ENCODE peak calls at places on chromosome 1, in seven cellular contexts. A is heart right ventricle; U is GM06990; W is BE2C; P is colonic mucosa; Z is cardiac muscle cell; Y is CD8-positive, alpha-beta T cell. X is an unnamed sample.

GRCh38 chr1:248102847-248103246 is 7.9 kb downstream of the OR2L13 start:
- DNase-seq in A (no peak), W (no peak), Z (no peak), P (no peak), U (no peak), Y (no peak), X (no peak)

GRCh38 chr1:78472851-78473496 is 17.8 kb upstream of the PTGFR start:
- DNase-seq in Z (no peak), W (no peak), Y (no peak), A (no peak), P (no peak), U (no peak), X (no peak)

GRCh38 chr1:39132505-39133339 is 71.8 kb upstream of the MACF1 start:
- DNase-seq in Y (no peak), A (peak; percentile 88), W (peak; percentile 81), P (peak; percentile 77), Z (peak; percentile 67), U (no peak), X (peak; percentile 55)

GRCh38 chr1:3910769-3911520 is 10.9 kb upstream of the C1orf174 start:
- DNase-seq in Y (peak; percentile 78), U (peak; percentile 62), W (peak; percentile 79), P (peak; percentile 80), A (peak; percentile 52), Z (peak; percentile 80), X (peak; percentile 41)

GRCh38 chr1:15244813-15245212 is 2.2 kb upstream of the FHAD1 start:
- DNase-seq in P (no peak), A (no peak), Y (no peak), Z (no peak), W (no peak), U (no peak), X (no peak)

GRCh38 chr1:29240986-29241385 is 4.7 kb downstream of the PTPRU start:
- DNase-seq in W (no peak), P (no peak), Z (no peak), U (no peak), Y (no peak), A (no peak), X (no peak)

GRCh38 chr1:63833346-63834065 is 59.7 kb downstream of the ROR1 start:
- DNase-seq in A (no peak), W (no peak), Z (no peak), U (no peak), Y (no peak), P (no peak), X (no peak)

GRCh38 chr1:26723013-26723991 is 27.5 kb downstream of the ARID1A start:
- DNase-seq in Y (peak; percentile 53), W (peak; percentile 87), Z (peak; percentile 94), A (peak; percentile 95), U (no peak), P (peak; percentile 86), X (peak; percentile 100)

GRCh38 chr1:84698718-84699117 is 8.5 kb upstream of the SSX2IP start:
- DNase-seq in Y (no peak), P (no peak), U (no peak), W (no peak), A (no peak), Z (no peak), X (peak; percentile 94)

GRCh38 chr1:24362982-24363614 is 43.9 kb downstream of the GRHL3 start:
- DNase-seq in W (no peak), U (no peak), A (no peak), Z (no peak), Y (no peak), P (no peak), X (peak; percentile 99)

GRCh38 chr1:205068457-205069035 is 15.7 kb downstream of the TMEM81 start:
- DNase-seq in A (no peak), W (no peak), U (no peak), Y (no peak), Z (no peak), P (no peak), X (peak; percentile 21)

GRCh38 chr1:16920951-16921350 is 780 bp upstream of the CROCC start:
- DNase-seq in A (no peak), W (no peak), Y (no peak), U (no peak), P (no peak), Z (no peak), X (no peak)

GRCh38 chr1:16922885-16923431 is 1.2 kb downstream of the CROCC start:
- DNase-seq in A (no peak), Y (no peak), Z (no peak), P (no peak), U (no peak), W (no peak), X (no peak)

GRCh38 chr1:16924216-16924918 is 2.6 kb downstream of the CROCC start:
- DNase-seq in Z (no peak), P (no peak), U (no peak), A (no peak), W (no peak), Y (no peak), X (no peak)

GRCh38 chr1:16922466-16922865 is 735 bp downstream of the CROCC start:
- DNase-seq in W (no peak), P (no peak), U (no peak), Y (no peak), A (no peak), Z (no peak), X (no peak)

GRCh38 chr1:16921391-16922185 is at the start of gene CROCC:
- DNase-seq in Y (peak; percentile 59), Z (peak; percentile 66), A (no peak), U (no peak), W (peak; percentile 67), P (no peak), X (peak; percentile 41)
- H3K4me3 ChIP-seq in Y (peak within 1 kb of the TSS; percentile 40), Z (peak within 1 kb of the TSS; percentile 7), A (no peak within 1 kb of the TSS), U (no peak within 1 kb of the TSS), W (peak within 1 kb of the TSS; percentile 46), P (no peak within 1 kb of the TSS), X (no peak within 1 kb of the TSS)

DNA sequence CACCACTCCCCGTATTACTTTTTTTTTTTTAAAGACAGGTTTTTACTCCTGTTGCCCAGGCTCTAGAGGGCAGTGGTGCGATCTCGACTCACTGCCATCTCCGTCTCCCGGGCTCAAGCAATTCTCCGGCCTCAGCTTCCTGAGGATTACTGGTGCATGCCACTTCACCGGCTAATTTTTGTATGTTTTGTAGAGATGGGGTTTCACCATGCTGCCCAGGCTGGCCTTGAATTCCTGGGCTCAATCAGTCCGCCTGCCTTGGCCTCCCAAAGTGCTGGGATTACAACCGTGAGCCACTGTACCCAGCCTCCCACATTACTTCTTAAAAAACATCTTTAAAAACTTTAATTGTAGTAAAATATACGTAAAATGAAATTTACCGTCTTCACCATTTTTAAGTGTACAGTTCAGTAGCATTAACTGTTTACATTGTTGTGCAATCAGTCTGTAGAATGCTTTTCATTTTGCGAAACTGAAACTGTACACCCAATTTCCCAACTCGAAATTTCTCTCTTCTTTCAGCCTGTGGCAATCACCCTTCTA is 77.0 kb downstream of the ZMYM4 start:
- DNase-seq in W (no peak), Z (no peak), Y (no peak), A (no peak), U (no peak), P (no peak), X (peak; percentile 10)
- TF ChIP-seq CTCF in W (no peak), Z (no peak), Y (no peak), A (no peak), U (no peak), P (no peak), X (no peak)

GRCh38 chr1:61005572-61006386 is 76.6 kb upstream of the NFIA start:
- DNase-seq in Y (no peak), U (no peak), W (no peak), P (no peak), A (no peak), Z (peak; percentile 81), X (no peak)
- H3K4me3 ChIP-seq in Y (no peak overlapping the region), U (no peak overlapping the region), W (no peak overlapping the region), P (no peak overlapping the region), A (no peak overlapping the region), Z (no peak overlapping the region), X (no peak overlapping the region)

GRCh38 chr1:208228550-208228949 is 15.6 kb downstream of the PLXNA2 start:
- DNase-seq in W (no peak), U (no peak), P (no peak), Z (no peak), A (no peak), Y (no peak), X (no peak)
- TF ChIP-seq CTCF in W (no peak), U (no peak), P (no peak), Z (no peak), A (no peak), Y (no peak), X (no peak)